ENCODE peak calls at places on chromosomes 16 and 17, in seven cellular contexts. U is body of pancreas, I is ascending aorta, P is thoracic aorta, D is cardiac muscle cell, K is astrocyte, E is endodermal cell. R is an unnamed sample. For H3K9me3 and H3K27me3, the result is how much of the 10 kb centered on the place peaks cover.

GRCh38 chr16:19384656-19385055 is 33.0 kb upstream of the TMC5 start:
- DNase-seq in U (peak), I (no peak), P (no peak), D (no peak), K (no peak), E (no peak), R (peak)

GRCh38 chr17:17342242-17342945 is 39.2 kb downstream of the NT5M start:
- DNase-seq in U (no peak), I (peak), P (no peak), D (no peak), K (no peak), E (peak), R (no peak)

GRCh38 chr17:68378202-68379149 is 78.8 kb downstream of the WIPI1 start:
- DNase-seq in U (peak), I (peak), P (peak), D (peak), K (peak), E (peak), R (peak)

GRCh38 chr17:41773190-41773588 is 13.3 kb downstream of the JUP start:
- DNase-seq in U (peak), I (peak), P (no peak), D (peak), K (peak), E (peak), R (peak)

GRCh38 chr16:14449334-14449733 is 180.7 kb downstream of the PARN start:
- DNase-seq in U (no peak), I (no peak), P (no peak), D (no peak), K (no peak), E (no peak), R (no peak)

GRCh38 chr17:47618416-47618815 is 31.3 kb upstream of the KPNB1 start:
- DNase-seq in U (no peak), I (no peak), P (no peak), D (peak), K (no peak), E (peak), R (no peak)

GRCh38 chr17:43881176-43881575 is 26.2 kb downstream of the MPP2 start:
- DNase-seq in U (no peak), I (no peak), P (no peak), D (no peak), K (no peak), E (peak), R (no peak)

GRCh38 chr17:11943759-11944347 is 53.4 kb downstream of the ZNF18 start:
- DNase-seq in U (no peak), I (no peak), P (no peak), D (no peak), K (no peak), E (no peak), R (no peak)

GRCh38 chr16:48523415-48524204 is 86.4 kb downstream of the N4BP1 start:
- DNase-seq in U (no peak), I (peak), P (no peak), D (no peak), K (no peak), E (no peak), R (no peak)

GRCh38 chr17:68707032-68707431 is 105.9 kb upstream of the FAM20A start:
- DNase-seq in U (no peak), I (no peak), P (no peak), D (peak), K (peak), E (no peak), R (no peak)

GRCh38 chr16:11949527-11949926 is 7.7 kb upstream of the NPIPB2 start:
- DNase-seq in U (peak), I (no peak), P (no peak), D (peak), K (peak), E (peak), R (no peak)

GRCh38 chr16:72107371-72107770 is 13.7 kb downstream of the DHX38 start:
- DNase-seq in U (no peak), I (no peak), P (no peak), D (no peak), K (no peak), E (no peak), R (no peak)

GRCh38 chr16:31880322-31880979 is 6.8 kb downstream of the ZNF267 start:
- DNase-seq in U (no peak), I (no peak), P (no peak), D (peak), K (peak), E (no peak), R (no peak)

GRCh38 chr16:52624891-52625290 is 77.9 kb upstream of the TOX3 start:
- DNase-seq in U (no peak), I (no peak), P (no peak), D (no peak), K (no peak), E (no peak), R (no peak)

GRCh38 chr17:1561420-1562177 is 993 bp downstream of the PITPNA start:
- DNase-seq in U (peak), I (no peak), P (no peak), D (peak), K (no peak), E (peak), R (no peak)

GRCh38 chr17:41521574-41522261 is 3.0 kb upstream of the KRT15 start:
- DNase-seq in U (peak), I (no peak), P (no peak), D (peak), K (peak), E (peak), R (peak)

GRCh38 chr16:55116165-55116894 is 185.7 kb downstream of the IRX5 start:
- DNase-seq in U (no peak), I (no peak), P (no peak), D (no peak), K (peak), E (no peak), R (peak)

GRCh38 chr16:48272837-48273421 is 25.6 kb upstream of the ABCC11 start:
- DNase-seq in U (no peak), I (no peak), P (no peak), D (no peak), K (no peak), E (no peak), R (peak)

GRCh38 chr17:36931096-36931696 is 6.1 kb upstream of the LHX1 start:
- DNase-seq in U (no peak), I (no peak), P (no peak), D (no peak), K (no peak), E (peak), R (no peak)

GRCh38 chr16:72469932-72470331 is 298.0 kb upstream of the PMFBP1 start:
- DNase-seq in U (no peak), I (no peak), P (no peak), D (no peak), K (no peak), E (no peak), R (no peak)

GRCh38 chr17:82814834-82815233 is 25.0 kb downstream of the ZNF750 start:
- DNase-seq in U (no peak), I (no peak), P (no peak), D (no peak), K (no peak), E (no peak), R (no peak)

GRCh38 chr16:70725912-70726828 is 40.3 kb upstream of the MTSS2 start:
- DNase-seq in U (no peak), I (no peak), P (no peak), D (peak), K (no peak), E (no peak), R (no peak)

GRCh38 chr17:58666858-58667267 is 25.0 kb downstream of the TEX14 start:
- DNase-seq in U (peak), I (peak), P (peak), D (peak), K (no peak), E (no peak), R (peak)

GRCh38 chr17:50026901-50027638 is 28.8 kb upstream of the ITGA3 start:
- DNase-seq in U (peak), I (peak), P (no peak), D (peak), K (peak), E (peak), R (peak)

GRCh38 chr17:54408741-54409140 is 491.9 kb upstream of the TOM1L1 start:
- DNase-seq in U (no peak), I (no peak), P (no peak), D (no peak), K (no peak), E (no peak), R (no peak)

GRCh38 chr17:54405826-54406225 is 494.8 kb upstream of the TOM1L1 start:
- DNase-seq in U (no peak), I (no peak), P (no peak), D (no peak), K (no peak), E (no peak), R (no peak)

GRCh38 chr17:54404259-54404658 is 496.4 kb upstream of the TOM1L1 start:
- DNase-seq in U (no peak), I (no peak), P (no peak), D (no peak), K (no peak), E (no peak), R (no peak)
- H3K9me3 ChIP-seq in U (under half), I (under half), P (under half), D (under half), K (under half), E (under half), R (under half)

GRCh38 chr17:31068291-31068690 is 26.5 kb upstream of the NF1 start:
- DNase-seq in U (no peak), I (peak), P (no peak), D (peak), K (no peak), E (peak), R (no peak)
- TF ChIP-seq CTCF in U (no peak), I (peak), P (no peak), D (peak), K (peak), E (peak), R (no peak)

DNA sequence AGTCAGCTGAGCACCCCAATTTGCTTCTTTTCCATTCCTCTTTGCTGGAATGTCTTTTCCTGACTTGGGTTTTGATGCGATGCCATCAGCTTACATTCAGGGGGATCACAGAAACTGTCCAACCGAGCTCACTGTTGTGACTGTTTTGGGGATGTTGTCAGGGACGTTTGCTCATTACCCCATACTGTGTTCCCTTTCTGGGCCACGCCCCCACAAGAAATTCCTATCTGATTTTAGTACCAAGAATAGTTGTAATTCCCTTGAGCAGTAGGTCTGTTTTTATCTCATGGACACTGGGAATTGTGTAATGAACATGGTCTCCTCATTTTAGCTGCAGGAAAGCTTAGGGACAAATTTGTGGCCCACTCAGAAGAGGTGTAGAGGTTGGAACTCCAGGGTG is 2.6 kb upstream of the NTN1 start:
- DNase-seq in U (no peak), I (peak), P (no peak), D (no peak), K (no peak), E (peak), R (no peak)
- H3K27me3 ChIP-seq in U (under half), I (under half), P (under half), D (half or more), K (under half), E (under half), R (under half)

GRCh38 chr16:3317315-3317999 is 12.2 kb downstream of the ZNF75A start:
- DNase-seq in U (no peak), I (no peak), P (no peak), D (peak), K (peak), E (no peak), R (no peak)

GRCh38 chr16:3327514-3327913 is 22.2 kb downstream of the ZNF75A start:
- DNase-seq in U (no peak), I (no peak), P (no peak), D (no peak), K (no peak), E (no peak), R (no peak)

DNA sequence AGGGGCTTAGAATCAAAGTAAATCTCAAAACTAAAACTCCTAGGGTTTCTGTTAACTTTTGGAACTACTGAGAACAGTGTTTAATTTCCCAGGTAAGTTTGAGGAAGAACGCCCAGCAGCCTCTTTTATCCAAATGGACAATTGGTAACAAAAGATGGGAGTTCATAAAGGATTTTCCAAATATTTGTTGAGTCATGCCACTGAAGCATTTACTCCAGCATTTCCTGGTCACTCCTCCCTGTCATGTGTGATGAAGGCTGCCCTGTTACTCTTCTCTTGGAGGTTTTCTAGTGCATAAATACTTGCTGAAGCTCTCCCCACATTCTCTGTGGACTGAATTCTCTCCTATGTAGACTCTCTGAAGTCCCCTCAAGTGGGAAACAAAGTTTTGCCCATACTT is 16.5 kb downstream of the ZNF75A start:
- DNase-seq in U (no peak), I (no peak), P (no peak), D (no peak), K (no peak), E (no peak), R (no peak)
- H3K9me3 ChIP-seq in U (under half), I (half or more), P (half or more), D (under half), K (under half), E (under half), R (half or more)

GRCh38 chr17:80948961-80949450 is 42.6 kb upstream of the CHMP6 start:
- DNase-seq in U (no peak), I (peak), P (no peak), D (no peak), K (no peak), E (no peak), R (no peak)
- TF ChIP-seq CTCF in U (no peak), I (no peak), P (no peak), D (no peak), K (no peak), E (no peak), R (no peak)

DNA sequence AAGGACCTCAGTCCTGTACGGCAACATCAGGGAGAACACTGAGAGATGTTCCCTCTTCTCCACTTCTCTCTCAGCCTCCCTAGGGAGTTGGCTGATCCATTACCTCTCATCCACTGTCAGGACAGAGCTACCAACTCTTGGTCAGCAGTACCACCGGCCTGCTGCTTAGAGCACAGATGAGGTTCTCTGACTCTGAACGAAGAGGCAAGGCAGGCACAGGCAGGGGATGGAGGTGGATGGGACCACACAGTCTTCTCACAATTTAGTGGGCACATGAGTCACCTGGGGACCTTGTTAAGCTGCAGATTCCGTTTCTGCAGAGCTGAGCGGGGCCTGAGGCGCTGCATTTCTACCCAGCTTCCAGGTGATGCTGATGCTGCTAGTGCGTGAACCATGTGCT is 128.6 kb upstream of the CCL2 start:
- DNase-seq in U (no peak), I (no peak), P (no peak), D (no peak), K (no peak), E (no peak), R (no peak)
- H3K27me3 ChIP-seq in U (under half), I (under half), P (under half), D (under half), K (under half), E (under half), R (under half)

DNA sequence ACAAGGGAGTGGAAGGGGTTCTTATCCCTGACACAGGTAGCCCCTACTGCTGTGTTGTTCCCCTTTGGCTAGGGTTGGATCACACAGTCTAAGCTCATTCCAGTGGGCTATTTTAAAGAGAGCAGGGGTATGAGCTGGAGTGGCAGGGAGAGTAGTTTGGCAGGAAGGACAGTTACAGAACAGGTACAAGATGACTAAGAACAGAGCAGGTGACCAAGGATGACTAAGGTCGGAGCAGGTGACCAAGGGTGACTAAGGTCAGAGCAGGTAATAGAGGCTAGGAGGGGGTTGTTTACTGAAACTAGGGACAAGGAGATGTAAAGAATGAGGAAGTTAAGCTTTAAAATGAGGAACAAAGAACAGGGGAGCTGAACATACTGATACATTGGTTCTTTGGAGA is 58.8 kb downstream of the UTP18 start:
- DNase-seq in U (no peak), I (no peak), P (no peak), D (no peak), K (no peak), E (peak), R (no peak)
- H3K9me3 ChIP-seq in U (under half), I (under half), P (under half), D (under half), K (under half), E (under half), R (under half)

DNA sequence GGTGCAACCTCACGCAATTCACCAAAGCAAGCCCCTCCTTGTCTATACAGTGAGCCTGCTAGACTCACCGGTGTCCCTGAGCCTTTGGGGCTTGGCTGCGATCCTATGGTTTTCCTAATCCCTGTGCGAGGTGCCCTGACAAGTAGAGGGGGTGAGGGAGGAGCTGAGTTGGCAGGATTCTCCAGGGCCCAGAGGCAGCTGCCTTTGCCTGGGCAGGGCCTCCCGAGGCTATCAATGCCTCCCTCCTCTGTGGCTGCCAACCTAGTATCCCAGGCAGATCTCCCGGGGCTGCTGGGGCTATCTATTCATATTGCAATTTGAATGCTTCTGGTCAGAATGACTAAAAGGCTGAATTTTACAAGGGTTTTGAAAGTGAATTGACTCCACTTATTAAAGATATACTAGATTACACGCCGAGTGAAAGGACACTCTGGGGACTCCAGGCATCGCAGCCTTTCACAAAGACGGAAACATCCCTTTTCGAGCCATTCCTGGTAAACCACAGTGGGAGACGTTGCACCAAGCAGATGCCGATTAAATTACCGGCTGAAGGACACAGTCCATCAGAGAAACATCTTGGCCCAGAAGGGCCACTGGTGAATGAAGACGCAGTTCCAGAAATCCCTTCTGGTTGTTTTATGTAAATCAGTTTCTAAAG is 11.3 kb upstream of the PITPNM3 start:
- DNase-seq in U (no peak), I (no peak), P (no peak), D (peak), K (no peak), E (peak), R (peak)
- TF ChIP-seq CTCF in U (no peak), I (no peak), P (no peak), D (no peak), K (no peak), E (no peak), R (no peak)

GRCh38 chr16:23186171-23186570 is 3.6 kb downstream of the SCNN1G start:
- DNase-seq in U (no peak), I (no peak), P (no peak), D (no peak), K (no peak), E (peak), R (no peak)

GRCh38 chr16:23183486-23183862 is 929 bp downstream of the SCNN1G start:
- DNase-seq in U (no peak), I (no peak), P (no peak), D (no peak), K (no peak), E (peak), R (no peak)

GRCh38 chr16:23185661-23186060 is 3.1 kb downstream of the SCNN1G start:
- DNase-seq in U (peak), I (no peak), P (no peak), D (no peak), K (no peak), E (no peak), R (no peak)

GRCh38 chr16:23188911-23189310 is 6.4 kb downstream of the SCNN1G start:
- DNase-seq in U (no peak), I (no peak), P (no peak), D (no peak), K (no peak), E (no peak), R (no peak)

GRCh38 chr16:23187341-23187740 is 4.8 kb downstream of the SCNN1G start:
- DNase-seq in U (no peak), I (no peak), P (no peak), D (no peak), K (no peak), E (no peak), R (no peak)
- H3K27me3 ChIP-seq in U (under half), I (under half), P (under half), D (half or more), K (under half), E (under half), R (under half)